ENCODE peak calls at places on chromosomes 13 and 19, in four cellular contexts. V is activated CD8-positive, alpha-beta T cell treated with anti-CD3 and anti-CD28 coated beads, Interleukin-2, amount 10 ng/mL, durations not matched to agents 7 days and 5 days; K is stromal cell of bone marrow; O is SHP77. I is an unnamed sample.

GRCh38 chr19:40810160-40810559 is 11.2 kb downstream of the EGLN2 start:
- DNase-seq in V (no peak), K (no peak), O (no peak), I (no peak)

GRCh38 chr19:48896191-48896720 is 2.3 kb downstream of the TULP2 start:
- DNase-seq in V (peak), K (no peak), O (no peak), I (peak)

GRCh38 chr19:5684694-5685430 is 4.0 kb downstream of the HSD11B1L start:
- DNase-seq in V (no peak), K (no peak), O (no peak), I (no peak)

GRCh38 chr13:28140433-28141125 is 2.2 kb downstream of the PAN3 start:
- DNase-seq in V (no peak), K (no peak), O (no peak), I (no peak)

GRCh38 chr13:109780880-109781383 is 5.5 kb downstream of the IRS2 start:
- DNase-seq in V (no peak), K (no peak), O (no peak), I (no peak)

GRCh38 chr13:105937451-105937850 is 598.0 kb downstream of the EFNB2 start:
- DNase-seq in V (no peak), K (no peak), O (no peak), I (no peak)

GRCh38 chr19:35495107-35496064 is 5.1 kb upstream of the KRTDAP start:
- DNase-seq in V (peak), K (peak), O (peak), I (peak)

GRCh38 chr19:33260628-33261418 is 35.2 kb upstream of the SLC7A10 start:
- DNase-seq in V (peak), K (no peak), O (no peak), I (no peak)

GRCh38 chr19:44356383-44357111 is at the start of gene ZNF112:
- DNase-seq in V (peak), K (peak), O (peak), I (no peak)

GRCh38 chr13:66353664-66354063 is 876.5 kb downstream of the PCDH9 start:
- DNase-seq in V (no peak), K (no peak), O (peak), I (no peak)

GRCh38 chr19:32828139-32828538 is 41.4 kb downstream of the SLC7A9 start:
- DNase-seq in V (no peak), K (no peak), O (no peak), I (no peak)

GRCh38 chr19:57088125-57088524 is 31.7 kb upstream of the USP29 start:
- DNase-seq in V (no peak), K (no peak), O (no peak), I (no peak)

GRCh38 chr13:114004416-114005205 is 30.7 kb upstream of the C13orf46 start:
- DNase-seq in V (no peak), K (no peak), O (no peak), I (no peak)

GRCh38 chr19:1351324-1351947 is 32.3 kb upstream of the NDUFS7 start:
- DNase-seq in V (no peak), K (no peak), O (no peak), I (no peak)

GRCh38 chr19:10379880-10380310 is 477 bp downstream of the TYK2 start:
- DNase-seq in V (no peak), K (no peak), O (no peak), I (no peak)